ENCODE peak calls at places on chromosomes 5 and 9, in five cellular contexts. H, G, P, D and I are unnamed samples.

GRCh38 chr5:38994329-38994927 is 79.8 kb downstream of the RICTOR start:
- DNase-seq in H (peak; percentile 24), G (peak; percentile 42), P (peak; percentile 62), D (no peak), I (peak; percentile 79)

GRCh38 chr9:35051069-35051967 is 21.1 kb downstream of the VCP start:
- DNase-seq in H (peak; percentile 46), G (peak; percentile 39), P (peak; percentile 66), D (no peak), I (peak; percentile 50)

GRCh38 chr5:135635471-135635870 is 56.7 kb upstream of the CXCL14 start:
- DNase-seq in H (no peak), G (no peak), P (no peak), D (no peak), I (no peak)

GRCh38 chr9:110131499-110131898 is 76.5 kb downstream of the C9orf152 start:
- DNase-seq in H (no peak), G (no peak), P (no peak), D (no peak), I (no peak)

GRCh38 chr9:130042931-130043653 is at the start of gene FNBP1:
- DNase-seq in H (peak; percentile 83), G (peak; percentile 71), P (peak; percentile 88), D (no peak), I (peak; percentile 78)

GRCh38 chr5:8905021-8905420 is 640.9 kb downstream of the SEMA5A start:
- DNase-seq in H (no peak), G (peak; percentile 82), P (peak; percentile 63), D (no peak), I (peak; percentile 77)

GRCh38 chr9:8733096-8733954 is 933.7 kb upstream of the DMAC1 start:
- DNase-seq in H (no peak), G (no peak), P (peak; percentile 6), D (no peak), I (peak; percentile 6)

GRCh38 chr5:132761321-132762240 is 14.4 kb downstream of the CCNI2 start:
- DNase-seq in H (no peak), G (no peak), P (no peak), D (no peak), I (no peak)

GRCh38 chr5:160064979-160065619 is 54.2 kb downstream of the PWWP2A start:
- DNase-seq in H (no peak), G (no peak), P (peak; percentile 89), D (no peak), I (peak; percentile 55)

GRCh38 chr5:132109494-132110053 is 36.0 kb downstream of the CSF2 start:
- DNase-seq in H (no peak), G (no peak), P (no peak), D (no peak), I (no peak)

GRCh38 chr9:105835721-105836120 is 141.4 kb downstream of the TMEM38B start:
- DNase-seq in H (no peak), G (no peak), P (no peak), D (no peak), I (no peak)

GRCh38 chr9:70462300-70462699 is 47.8 kb upstream of the KLF9 start:
- DNase-seq in H (no peak), G (no peak), P (no peak), D (no peak), I (no peak)

GRCh38 chr5:141850786-141851185 is 27.4 kb downstream of the PCDH1 start:
- DNase-seq in H (peak; percentile 21), G (no peak), P (no peak), D (no peak), I (no peak)

GRCh38 chr5:140175367-140176027 is 509 bp downstream of the CYSTM1 start:
- DNase-seq in H (peak; percentile 74), G (peak; percentile 48), P (peak; percentile 80), D (no peak), I (peak; percentile 71)

GRCh38 chr5:132439521-132440206 is 50.9 kb downstream of the IRF1 start:
- DNase-seq in H (no peak), G (peak; percentile 87), P (no peak), D (no peak), I (peak; percentile 87)

GRCh38 chr5:173714551-173715428 is 98.3 kb upstream of the BOD1 start:
- DNase-seq in H (peak; percentile 71), G (peak; percentile 88), P (no peak), D (no peak), I (peak; percentile 84)

GRCh38 chr5:154757647-154758406 is 2.6 kb downstream of the LARP1 start:
- DNase-seq in H (no peak), G (no peak), P (no peak), D (no peak), I (peak; percentile 64)

GRCh38 chr5:119336846-119337564 is 18.8 kb upstream of the TNFAIP8 start:
- DNase-seq in H (no peak), G (no peak), P (no peak), D (no peak), I (no peak)

GRCh38 chr5:33753704-33754103 is 138.1 kb downstream of the ADAMTS12 start:
- DNase-seq in H (no peak), G (no peak), P (no peak), D (no peak), I (no peak)

DNA sequence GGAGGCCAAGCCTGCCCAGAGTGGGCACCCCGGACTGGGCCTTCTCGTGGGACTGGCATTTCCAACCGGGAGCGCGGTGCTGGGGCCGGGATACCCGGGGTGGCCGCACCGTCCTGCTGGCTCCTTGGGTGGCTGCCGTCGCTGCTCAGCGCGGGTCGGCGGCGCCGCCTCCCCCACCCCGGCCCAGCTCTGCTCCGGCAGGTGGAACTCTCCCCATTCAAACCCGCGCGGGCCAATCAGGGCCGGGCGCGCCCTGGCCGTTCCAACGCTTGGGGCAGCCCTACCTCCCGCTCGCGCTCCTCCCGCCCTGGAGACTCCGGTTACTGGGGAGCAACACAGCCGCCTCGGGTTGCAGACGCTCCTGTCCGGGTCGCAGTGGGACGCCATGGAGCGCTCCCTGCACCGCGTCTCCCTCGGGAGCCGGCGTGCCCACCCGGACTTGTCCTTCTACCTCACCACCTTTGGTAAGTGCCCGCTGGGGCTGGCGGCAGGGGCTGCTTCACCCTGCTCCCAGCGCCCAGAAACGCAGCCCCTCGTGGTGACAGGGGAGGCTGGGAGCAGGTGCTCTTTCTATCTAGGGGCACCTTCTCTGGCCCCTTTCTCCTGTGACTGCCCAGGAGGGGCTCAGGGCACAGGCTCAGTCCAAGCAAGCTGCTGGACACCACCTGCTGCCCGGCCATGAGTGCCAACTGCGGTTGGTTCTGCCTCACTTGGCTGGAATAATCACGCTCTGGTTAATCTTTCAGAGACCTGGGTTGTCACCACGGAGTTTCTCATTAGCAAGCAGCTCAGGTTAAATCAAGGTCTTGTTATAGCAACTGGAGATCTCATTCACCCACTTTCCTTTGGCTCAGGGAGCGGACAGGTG is at the start of gene RGS3:
- DNase-seq in H (peak; percentile 83), G (no peak), P (peak; percentile 83), D (no peak), I (no peak)
- H3K4me3 ChIP-seq in H (peak within 1 kb of the TSS; percentile 69), G (peak within 1 kb of the TSS; percentile 8), P (peak within 1 kb of the TSS; percentile 27), D (peak within 1 kb of the TSS; percentile 24), I (peak within 1 kb of the TSS; percentile 12)

GRCh38 chr5:169302491-169303118 is 1.7 kb upstream of the SLIT3 start:
- DNase-seq in H (peak; percentile 81), G (peak; percentile 77), P (peak; percentile 76), D (no peak), I (peak; percentile 82)

GRCh38 chr5:169302046-169302445 is 1.1 kb upstream of the SLIT3 start:
- DNase-seq in H (no peak), G (no peak), P (no peak), D (no peak), I (no peak)

GRCh38 chr5:169300468-169301385 is at the start of gene SLIT3:
- DNase-seq in H (peak; percentile 89), G (peak; percentile 85), P (peak; percentile 37), D (no peak), I (peak; percentile 53)

GRCh38 chr5:169299651-169300467 is 1.1 kb downstream of the SLIT3 start:
- DNase-seq in H (peak; percentile 32), G (no peak), P (no peak), D (no peak), I (no peak)

DNA sequence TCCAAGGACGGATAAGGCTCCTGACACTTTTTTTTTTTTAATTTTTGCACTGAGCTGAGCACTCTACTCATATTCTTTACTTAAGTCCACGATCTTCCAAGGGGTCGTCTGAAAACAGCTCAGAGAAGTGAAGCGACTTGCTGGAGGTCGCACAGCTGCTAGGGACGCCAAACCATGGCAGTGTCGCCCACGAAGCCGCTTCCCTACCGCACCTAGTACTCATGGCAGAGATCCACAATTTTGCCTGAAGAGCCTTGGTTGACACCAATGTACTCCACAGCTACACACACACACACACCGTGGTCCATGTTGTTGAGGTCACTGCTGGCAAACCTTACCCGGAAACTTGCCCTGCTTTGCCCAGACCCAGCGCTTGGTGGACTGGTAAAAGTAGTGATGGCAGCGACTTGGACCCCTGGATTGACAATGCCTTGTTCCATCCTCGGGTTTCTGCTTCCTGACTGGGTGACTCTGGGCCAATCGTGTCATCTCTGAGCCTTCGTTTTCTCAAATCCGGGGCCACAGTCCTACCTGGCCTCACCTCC is 519 bp upstream of the SLIT3 start:
- DNase-seq in H (no peak), G (no peak), P (no peak), D (no peak), I (no peak)
- H3K4me3 ChIP-seq in H (peak overlapping the region; percentile 76), G (peak overlapping the region; percentile 72), P (no peak overlapping the region), D (peak overlapping the region; percentile 31), I (peak overlapping the region; percentile 23)

GRCh38 chr5:91281409-91281808 is 101.7 kb downstream of the ARRDC3 start:
- DNase-seq in H (no peak), G (peak; percentile 77), P (no peak), D (no peak), I (peak; percentile 65)
- H3K4me3 ChIP-seq in H (no peak overlapping the region), G (peak overlapping the region; percentile 30), P (no peak overlapping the region), D (no peak overlapping the region), I (no peak overlapping the region)

DNA sequence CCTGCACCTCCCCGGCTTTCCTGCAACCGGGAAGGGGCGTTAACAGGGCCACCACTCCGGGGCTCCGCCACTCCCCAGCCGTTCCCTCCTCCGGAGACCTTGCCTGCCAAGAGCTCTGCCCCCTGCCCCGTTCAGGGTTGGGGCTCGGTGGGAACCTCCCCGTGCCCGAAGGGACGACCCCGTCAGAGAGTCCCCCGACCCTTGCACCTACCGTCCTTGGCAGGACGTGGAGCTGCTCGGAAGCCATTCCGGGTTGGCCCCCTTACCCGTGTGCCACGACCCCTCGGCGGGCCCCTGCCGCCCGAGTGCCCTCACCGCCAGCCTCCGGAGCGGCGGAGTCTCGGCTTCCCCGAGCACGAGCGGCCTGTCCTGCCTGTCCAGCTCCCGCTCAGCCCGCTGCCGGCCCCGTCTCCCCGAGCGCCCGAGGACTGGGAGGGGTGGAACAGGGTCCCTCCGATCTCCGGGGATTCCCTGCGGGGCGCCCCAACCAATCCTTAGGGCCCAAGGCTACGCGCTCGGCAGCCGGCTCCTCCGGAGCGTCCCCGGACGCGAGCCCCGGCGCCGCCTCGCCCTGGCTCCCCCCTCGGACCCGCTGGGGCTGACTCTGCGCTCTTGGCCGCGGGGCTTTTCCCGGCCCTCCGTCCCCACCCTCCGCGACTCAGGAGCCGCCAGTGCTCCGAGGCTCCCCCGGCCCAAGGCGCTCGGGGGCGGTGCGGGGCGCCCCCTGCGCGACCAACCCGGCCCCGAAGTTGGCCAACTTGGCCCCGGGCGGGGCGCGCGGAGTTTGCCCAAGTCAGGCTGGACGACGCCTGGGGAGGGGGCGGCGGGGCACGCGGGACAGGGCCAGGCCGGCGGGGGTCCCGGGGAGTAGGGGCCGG is 721 bp downstream of the ADAMTS2 start:
- DNase-seq in H (no peak), G (no peak), P (no peak), D (no peak), I (peak; percentile 26)
- H3K4me3 ChIP-seq in H (peak overlapping the region; percentile 46), G (peak overlapping the region; percentile 68), P (peak overlapping the region; percentile 17), D (peak overlapping the region; percentile 40), I (peak overlapping the region; percentile 82)

GRCh38 chr9:112703304-112703703 is 14.6 kb downstream of the INIP start:
- DNase-seq in H (no peak), G (no peak), P (no peak), D (no peak), I (no peak)
- H3K4me3 ChIP-seq in H (no peak overlapping the region), G (no peak overlapping the region), P (no peak overlapping the region), D (no peak overlapping the region), I (no peak overlapping the region)